ENCODE peak calls at places on chromosome 4, in four cellular contexts. One of them, this sample, is unnamed.

GRCh38 chr4:7067147-7067522 is 729 bp downstream of the GRPEL1 start:
- DNase-seq in activated naive CD8-positive, alpha-beta T cell treated with anti-CD3 and anti-CD28 coated beads, Interleukin-2, amount 10 ng/mL, durations not matched to agents 7 days and 5 days: no peak
- DNase-seq in fibroblast of the conjunctiva: no peak
- DNase-seq in astrocyte of the spinal cord: no peak
- DNase-seq in this sample: no peak

GRCh38 chr4:83569967-83570366 is 34.1 kb downstream of the GPAT3 start:
- DNase-seq in activated naive CD8-positive, alpha-beta T cell treated with anti-CD3 and anti-CD28 coated beads, Interleukin-2, amount 10 ng/mL, durations not matched to agents 7 days and 5 days: no peak
- DNase-seq in astrocyte of the spinal cord: no peak
- DNase-seq in fibroblast of the conjunctiva: no peak
- DNase-seq in this sample: no peak

GRCh38 chr4:89561051-89561450 is 253.5 kb upstream of the GPRIN3 start:
- DNase-seq in fibroblast of the conjunctiva: no peak
- DNase-seq in astrocyte of the spinal cord: no peak
- DNase-seq in activated naive CD8-positive, alpha-beta T cell treated with anti-CD3 and anti-CD28 coated beads, Interleukin-2, amount 10 ng/mL, durations not matched to agents 7 days and 5 days: no peak
- DNase-seq in this sample: no peak

GRCh38 chr4:3387154-3387942 is 54.4 kb upstream of the HGFAC start:
- DNase-seq in activated naive CD8-positive, alpha-beta T cell treated with anti-CD3 and anti-CD28 coated beads, Interleukin-2, amount 10 ng/mL, durations not matched to agents 7 days and 5 days: no peak
- DNase-seq in fibroblast of the conjunctiva: no peak
- DNase-seq in astrocyte of the spinal cord: no peak
- DNase-seq in this sample: no peak

GRCh38 chr4:51870441-51871188 is 27.7 kb downstream of the DCUN1D4 start:
- DNase-seq in activated naive CD8-positive, alpha-beta T cell treated with anti-CD3 and anti-CD28 coated beads, Interleukin-2, amount 10 ng/mL, durations not matched to agents 7 days and 5 days: no peak
- DNase-seq in fibroblast of the conjunctiva: no peak
- DNase-seq in astrocyte of the spinal cord: peak
- DNase-seq in this sample: peak

GRCh38 chr4:185817403-185817818 is 5.4 kb upstream of the SORBS2 start:
- DNase-seq in fibroblast of the conjunctiva: no peak
- DNase-seq in astrocyte of the spinal cord: no peak
- DNase-seq in activated naive CD8-positive, alpha-beta T cell treated with anti-CD3 and anti-CD28 coated beads, Interleukin-2, amount 10 ng/mL, durations not matched to agents 7 days and 5 days: no peak
- DNase-seq in this sample: no peak

GRCh38 chr4:53712326-53712725 is 121.0 kb upstream of the LNX1 start:
- DNase-seq in activated naive CD8-positive, alpha-beta T cell treated with anti-CD3 and anti-CD28 coated beads, Interleukin-2, amount 10 ng/mL, durations not matched to agents 7 days and 5 days: no peak
- DNase-seq in astrocyte of the spinal cord: no peak
- DNase-seq in fibroblast of the conjunctiva: no peak
- DNase-seq in this sample: peak

GRCh38 chr4:3516836-3517730 is 15.1 kb downstream of the LRPAP1 start:
- DNase-seq in fibroblast of the conjunctiva: no peak
- DNase-seq in astrocyte of the spinal cord: no peak
- DNase-seq in activated naive CD8-positive, alpha-beta T cell treated with anti-CD3 and anti-CD28 coated beads, Interleukin-2, amount 10 ng/mL, durations not matched to agents 7 days and 5 days: peak
- DNase-seq in this sample: no peak

GRCh38 chr4:56129431-56129861 is 180.7 kb downstream of the CEP135 start:
- DNase-seq in fibroblast of the conjunctiva: no peak
- DNase-seq in astrocyte of the spinal cord: no peak
- DNase-seq in activated naive CD8-positive, alpha-beta T cell treated with anti-CD3 and anti-CD28 coated beads, Interleukin-2, amount 10 ng/mL, durations not matched to agents 7 days and 5 days: no peak
- DNase-seq in this sample: no peak

GRCh38 chr4:25667931-25668557 is 12.4 kb downstream of the SLC34A2 start:
- DNase-seq in activated naive CD8-positive, alpha-beta T cell treated with anti-CD3 and anti-CD28 coated beads, Interleukin-2, amount 10 ng/mL, durations not matched to agents 7 days and 5 days: no peak
- DNase-seq in fibroblast of the conjunctiva: no peak
- DNase-seq in astrocyte of the spinal cord: no peak
- DNase-seq in this sample: peak

GRCh38 chr4:12729384-12729783 is 754.8 kb downstream of the RAB28 start:
- DNase-seq in fibroblast of the conjunctiva: peak
- DNase-seq in activated naive CD8-positive, alpha-beta T cell treated with anti-CD3 and anti-CD28 coated beads, Interleukin-2, amount 10 ng/mL, durations not matched to agents 7 days and 5 days: no peak
- DNase-seq in astrocyte of the spinal cord: peak
- DNase-seq in this sample: peak

GRCh38 chr4:20256381-20256881 is 4.7 kb downstream of the SLIT2 start:
- DNase-seq in fibroblast of the conjunctiva: no peak
- DNase-seq in astrocyte of the spinal cord: peak
- DNase-seq in activated naive CD8-positive, alpha-beta T cell treated with anti-CD3 and anti-CD28 coated beads, Interleukin-2, amount 10 ng/mL, durations not matched to agents 7 days and 5 days: no peak
- DNase-seq in this sample: peak

GRCh38 chr4:8896506-8896905 is 24.9 kb upstream of the HMX1 start:
- DNase-seq in astrocyte of the spinal cord: no peak
- DNase-seq in fibroblast of the conjunctiva: no peak
- DNase-seq in activated naive CD8-positive, alpha-beta T cell treated with anti-CD3 and anti-CD28 coated beads, Interleukin-2, amount 10 ng/mL, durations not matched to agents 7 days and 5 days: no peak
- DNase-seq in this sample: no peak

GRCh38 chr4:103046416-103047290 is 27.1 kb upstream of the SLC9B1 start:
- DNase-seq in fibroblast of the conjunctiva: peak
- DNase-seq in activated naive CD8-positive, alpha-beta T cell treated with anti-CD3 and anti-CD28 coated beads, Interleukin-2, amount 10 ng/mL, durations not matched to agents 7 days and 5 days: no peak
- DNase-seq in astrocyte of the spinal cord: peak
- DNase-seq in this sample: peak

GRCh38 chr4:112766422-112766821 is 129.5 kb downstream of the LARP7 start:
- DNase-seq in fibroblast of the conjunctiva: peak
- DNase-seq in astrocyte of the spinal cord: peak
- DNase-seq in activated naive CD8-positive, alpha-beta T cell treated with anti-CD3 and anti-CD28 coated beads, Interleukin-2, amount 10 ng/mL, durations not matched to agents 7 days and 5 days: no peak
- DNase-seq in this sample: peak

GRCh38 chr4:176778063-176778462 is 14.7 kb downstream of the VEGFC start:
- DNase-seq in fibroblast of the conjunctiva: peak
- DNase-seq in activated naive CD8-positive, alpha-beta T cell treated with anti-CD3 and anti-CD28 coated beads, Interleukin-2, amount 10 ng/mL, durations not matched to agents 7 days and 5 days: no peak
- DNase-seq in astrocyte of the spinal cord: peak
- DNase-seq in this sample: peak

GRCh38 chr4:20416800-20417199 is 165.1 kb downstream of the SLIT2 start:
- DNase-seq in fibroblast of the conjunctiva: no peak
- DNase-seq in astrocyte of the spinal cord: no peak
- DNase-seq in activated naive CD8-positive, alpha-beta T cell treated with anti-CD3 and anti-CD28 coated beads, Interleukin-2, amount 10 ng/mL, durations not matched to agents 7 days and 5 days: no peak
- DNase-seq in this sample: no peak

GRCh38 chr4:146545102-146545501 is 23.4 kb upstream of the SLC10A7 start:
- DNase-seq in astrocyte of the spinal cord: peak
- DNase-seq in fibroblast of the conjunctiva: no peak
- DNase-seq in activated naive CD8-positive, alpha-beta T cell treated with anti-CD3 and anti-CD28 coated beads, Interleukin-2, amount 10 ng/mL, durations not matched to agents 7 days and 5 days: no peak
- DNase-seq in this sample: peak

GRCh38 chr4:165457793-165458192 is 79.0 kb downstream of the CPE start:
- DNase-seq in activated naive CD8-positive, alpha-beta T cell treated with anti-CD3 and anti-CD28 coated beads, Interleukin-2, amount 10 ng/mL, durations not matched to agents 7 days and 5 days: no peak
- DNase-seq in astrocyte of the spinal cord: no peak
- DNase-seq in fibroblast of the conjunctiva: no peak
- DNase-seq in this sample: no peak

GRCh38 chr4:185165605-185166063 is 22.6 kb downstream of the SLC25A4 start:
- DNase-seq in fibroblast of the conjunctiva: peak
- DNase-seq in activated naive CD8-positive, alpha-beta T cell treated with anti-CD3 and anti-CD28 coated beads, Interleukin-2, amount 10 ng/mL, durations not matched to agents 7 days and 5 days: no peak
- DNase-seq in astrocyte of the spinal cord: peak
- DNase-seq in this sample: peak

GRCh38 chr4:34183916-34184315 is 2060.4 kb downstream of the ARAP2 start:
- DNase-seq in astrocyte of the spinal cord: no peak
- DNase-seq in fibroblast of the conjunctiva: no peak
- DNase-seq in activated naive CD8-positive, alpha-beta T cell treated with anti-CD3 and anti-CD28 coated beads, Interleukin-2, amount 10 ng/mL, durations not matched to agents 7 days and 5 days: no peak
- DNase-seq in this sample: no peak

GRCh38 chr4:147194604-147195003 is 248.9 kb upstream of the TTC29 start:
- DNase-seq in fibroblast of the conjunctiva: no peak
- DNase-seq in astrocyte of the spinal cord: no peak
- DNase-seq in activated naive CD8-positive, alpha-beta T cell treated with anti-CD3 and anti-CD28 coated beads, Interleukin-2, amount 10 ng/mL, durations not matched to agents 7 days and 5 days: no peak
- DNase-seq in this sample: no peak

GRCh38 chr4:25441519-25442117 is 64.6 kb downstream of the ANAPC4 start:
- DNase-seq in activated naive CD8-positive, alpha-beta T cell treated with anti-CD3 and anti-CD28 coated beads, Interleukin-2, amount 10 ng/mL, durations not matched to agents 7 days and 5 days: no peak
- DNase-seq in astrocyte of the spinal cord: peak
- DNase-seq in fibroblast of the conjunctiva: no peak
- DNase-seq in this sample: peak

GRCh38 chr4:89800012-89800516 is 36.9 kb downstream of the SNCA start:
- DNase-seq in astrocyte of the spinal cord: peak
- DNase-seq in activated naive CD8-positive, alpha-beta T cell treated with anti-CD3 and anti-CD28 coated beads, Interleukin-2, amount 10 ng/mL, durations not matched to agents 7 days and 5 days: no peak
- DNase-seq in fibroblast of the conjunctiva: no peak
- DNase-seq in this sample: no peak

GRCh38 chr4:10694151-10694825 is 9.7 kb upstream of the CLNK start:
- DNase-seq in astrocyte of the spinal cord: peak
- DNase-seq in fibroblast of the conjunctiva: no peak
- DNase-seq in activated naive CD8-positive, alpha-beta T cell treated with anti-CD3 and anti-CD28 coated beads, Interleukin-2, amount 10 ng/mL, durations not matched to agents 7 days and 5 days: no peak
- DNase-seq in this sample: no peak

GRCh38 chr4:146407669-146408084 is 114.1 kb downstream of the SLC10A7 start:
- DNase-seq in fibroblast of the conjunctiva: no peak
- DNase-seq in astrocyte of the spinal cord: peak
- DNase-seq in activated naive CD8-positive, alpha-beta T cell treated with anti-CD3 and anti-CD28 coated beads, Interleukin-2, amount 10 ng/mL, durations not matched to agents 7 days and 5 days: no peak
- DNase-seq in this sample: peak

GRCh38 chr4:127777487-127777886 is 4.6 kb upstream of the HSPA4L start:
- DNase-seq in astrocyte of the spinal cord: no peak
- DNase-seq in activated naive CD8-positive, alpha-beta T cell treated with anti-CD3 and anti-CD28 coated beads, Interleukin-2, amount 10 ng/mL, durations not matched to agents 7 days and 5 days: no peak
- DNase-seq in fibroblast of the conjunctiva: no peak
- DNase-seq in this sample: no peak

GRCh38 chr4:55884851-55885219 is 31.4 kb downstream of the EXOC1 start:
- DNase-seq in astrocyte of the spinal cord: no peak
- DNase-seq in activated naive CD8-positive, alpha-beta T cell treated with anti-CD3 and anti-CD28 coated beads, Interleukin-2, amount 10 ng/mL, durations not matched to agents 7 days and 5 days: no peak
- DNase-seq in fibroblast of the conjunctiva: no peak
- DNase-seq in this sample: no peak

GRCh38 chr4:186846426-186846825 is 122.8 kb upstream of the FAT1 start:
- DNase-seq in fibroblast of the conjunctiva: no peak
- DNase-seq in astrocyte of the spinal cord: no peak
- DNase-seq in activated naive CD8-positive, alpha-beta T cell treated with anti-CD3 and anti-CD28 coated beads, Interleukin-2, amount 10 ng/mL, durations not matched to agents 7 days and 5 days: no peak
- DNase-seq in this sample: peak

GRCh38 chr4:40763228-40763716 is 13.5 kb downstream of the NSUN7 start:
- DNase-seq in activated naive CD8-positive, alpha-beta T cell treated with anti-CD3 and anti-CD28 coated beads, Interleukin-2, amount 10 ng/mL, durations not matched to agents 7 days and 5 days: no peak
- DNase-seq in astrocyte of the spinal cord: peak
- DNase-seq in fibroblast of the conjunctiva: peak
- DNase-seq in this sample: peak

GRCh38 chr4:88107406-88108107 is 50.9 kb downstream of the ABCG2 start:
- DNase-seq in astrocyte of the spinal cord: no peak
- DNase-seq in activated naive CD8-positive, alpha-beta T cell treated with anti-CD3 and anti-CD28 coated beads, Interleukin-2, amount 10 ng/mL, durations not matched to agents 7 days and 5 days: no peak
- DNase-seq in fibroblast of the conjunctiva: no peak
- DNase-seq in this sample: peak

GRCh38 chr4:84497220-84497834 is 1.8 kb downstream of the NKX6-1 start:
- DNase-seq in astrocyte of the spinal cord: peak
- DNase-seq in activated naive CD8-positive, alpha-beta T cell treated with anti-CD3 and anti-CD28 coated beads, Interleukin-2, amount 10 ng/mL, durations not matched to agents 7 days and 5 days: no peak
- DNase-seq in fibroblast of the conjunctiva: no peak
- DNase-seq in this sample: peak

GRCh38 chr4:44661940-44662622 is 10.7 kb upstream of the YIPF7 start:
- DNase-seq in activated naive CD8-positive, alpha-beta T cell treated with anti-CD3 and anti-CD28 coated beads, Interleukin-2, amount 10 ng/mL, durations not matched to agents 7 days and 5 days: no peak
- DNase-seq in astrocyte of the spinal cord: no peak
- DNase-seq in fibroblast of the conjunctiva: no peak
- DNase-seq in this sample: no peak

GRCh38 chr4:168712316-168712855 is 215.5 kb downstream of the PALLD start:
- DNase-seq in fibroblast of the conjunctiva: no peak
- DNase-seq in activated naive CD8-positive, alpha-beta T cell treated with anti-CD3 and anti-CD28 coated beads, Interleukin-2, amount 10 ng/mL, durations not matched to agents 7 days and 5 days: no peak
- DNase-seq in astrocyte of the spinal cord: no peak
- DNase-seq in this sample: no peak

GRCh38 chr4:75038376-75038775 is 105.5 kb downstream of the PARM1 start:
- DNase-seq in fibroblast of the conjunctiva: no peak
- DNase-seq in activated naive CD8-positive, alpha-beta T cell treated with anti-CD3 and anti-CD28 coated beads, Interleukin-2, amount 10 ng/mL, durations not matched to agents 7 days and 5 days: no peak
- DNase-seq in astrocyte of the spinal cord: no peak
- DNase-seq in this sample: no peak

GRCh38 chr4:56302775-56303174 is 84.5 kb downstream of the AASDH start:
- DNase-seq in activated naive CD8-positive, alpha-beta T cell treated with anti-CD3 and anti-CD28 coated beads, Interleukin-2, amount 10 ng/mL, durations not matched to agents 7 days and 5 days: no peak
- DNase-seq in fibroblast of the conjunctiva: no peak
- DNase-seq in astrocyte of the spinal cord: no peak
- DNase-seq in this sample: no peak

GRCh38 chr4:108181704-108182103 is 13.0 kb upstream of the LEF1 start:
- DNase-seq in astrocyte of the spinal cord: no peak
- DNase-seq in fibroblast of the conjunctiva: no peak
- DNase-seq in activated naive CD8-positive, alpha-beta T cell treated with anti-CD3 and anti-CD28 coated beads, Interleukin-2, amount 10 ng/mL, durations not matched to agents 7 days and 5 days: no peak
- DNase-seq in this sample: no peak

This sample was measured in choroid plexus epithelial cell.